ENCODE peak calls at places on chromosomes 12 and 14, in six cellular contexts. G is coronary artery, B is LNCaP clone FGC, V is pancreas, H is GM04503, X is AG09319. O is an unnamed sample.

GRCh38 chr12:128449146-128449894 is 182.3 kb downstream of the TMEM132C start:
- DNase-seq in G (no peak), B (no peak), V (no peak), H (no peak), X (no peak), O (no peak)

GRCh38 chr14:68627868-68628604 is 164.8 kb downstream of the ZFP36L1 start:
- DNase-seq in G (peak), B (no peak), V (peak), H (no peak), X (no peak), O (no peak)

GRCh38 chr12:48903363-48903981 is 21.8 kb downstream of the FKBP11 start:
- DNase-seq in G (no peak), B (no peak), V (peak), H (no peak), X (no peak), O (no peak)

GRCh38 chr12:69052613-69053408 is 119.8 kb upstream of the CPM start:
- DNase-seq in G (no peak), B (no peak), V (peak), H (peak), X (peak), O (peak)

GRCh38 chr14:105168496-105168978 is at the start of gene JAG2:
- DNase-seq in G (no peak), B (no peak), V (peak), H (no peak), X (no peak), O (no peak)

GRCh38 chr12:2180737-2181082 is 127.9 kb downstream of the CACNA1C start:
- DNase-seq in G (no peak), B (no peak), V (no peak), H (no peak), X (no peak), O (no peak)

GRCh38 chr14:88037270-88037669 is 32.3 kb downstream of the GPR65 start:
- DNase-seq in G (no peak), B (no peak), V (no peak), H (no peak), X (no peak), O (no peak)

GRCh38 chr14:32998433-32998832 is 59.8 kb downstream of the NPAS3 start:
- DNase-seq in G (no peak), B (no peak), V (no peak), H (no peak), X (no peak), O (no peak)

GRCh38 chr12:108289342-108290131 is 49.6 kb downstream of the CMKLR1 start:
- DNase-seq in G (no peak), B (no peak), V (no peak), H (no peak), X (no peak), O (no peak)

GRCh38 chr14:104322531-104323466 is 184.4 kb downstream of the KIF26A start:
- DNase-seq in G (peak), B (no peak), V (no peak), H (no peak), X (no peak), O (no peak)

GRCh38 chr12:106245767-106246166 is 2.1 kb downstream of the CKAP4 start:
- DNase-seq in G (peak), B (no peak), V (peak), H (peak), X (no peak), O (peak)

GRCh38 chr14:73764881-73765280 is 50.7 kb upstream of the PNMA1 start:
- DNase-seq in G (no peak), B (peak), V (peak), H (no peak), X (no peak), O (no peak)

GRCh38 chr14:76086636-76087035 is 65.1 kb upstream of the GPATCH2L start:
- DNase-seq in G (no peak), B (no peak), V (no peak), H (no peak), X (no peak), O (no peak)

GRCh38 chr14:89957791-89958190 is 2.1 kb downstream of the TDP1 start:
- DNase-seq in G (no peak), B (no peak), V (no peak), H (no peak), X (no peak), O (no peak)

GRCh38 chr14:69069020-69069421 is 83.9 kb downstream of the DCAF5 start:
- DNase-seq in G (no peak), B (no peak), V (no peak), H (peak), X (peak), O (peak)

O was measured in fibroblast of the conjunctiva.